ENCODE peak calls at places on chromosomes 1 and 21, in eight cellular contexts. R is transverse colon; N is IMR-90; U is CD8-positive, alpha-beta memory T cell; J is AG10803; L is aorta; P is Caco-2; W is astrocyte of the spinal cord. C is an unnamed sample.

GRCh38 chr1:40185951-40186864 is 25.0 kb downstream of the RLF start:
- DNase-seq in L (no peak), W (peak), P (no peak), J (peak), N (peak), U (no peak), R (peak), C (no peak)

GRCh38 chr1:34088001-34088400 is 77.0 kb downstream of the CSMD2 start:
- DNase-seq in J (no peak), P (no peak), R (no peak), W (no peak), L (no peak), N (no peak), U (no peak), C (no peak)

GRCh38 chr1:156896490-156897033 is 3.0 kb downstream of the PEAR1 start:
- DNase-seq in U (no peak), P (peak), N (peak), J (peak), R (no peak), L (peak), W (peak), C (no peak)

GRCh38 chr1:47686731-47687617 is 249.1 kb downstream of the FOXD2 start:
- DNase-seq in W (no peak), N (no peak), R (no peak), J (no peak), P (no peak), U (no peak), L (no peak), C (no peak)

GRCh38 chr1:1345860-1346500 is 3.2 kb downstream of the DVL1 start:
- DNase-seq in R (no peak), J (no peak), N (no peak), U (no peak), L (no peak), P (no peak), W (no peak), C (no peak)

GRCh38 chr1:13900583-13900982 is 200.6 kb downstream of the PRDM2 start:
- DNase-seq in N (no peak), J (peak), R (no peak), U (no peak), L (no peak), P (no peak), W (no peak), C (no peak)

GRCh38 chr21:26717146-26717739 is 128.0 kb downstream of the ADAMTS1 start:
- DNase-seq in N (peak), J (peak), L (no peak), U (no peak), R (no peak), P (no peak), W (peak), C (peak)

GRCh38 chr1:44079566-44079965 is 39.1 kb upstream of the KLF17 start:
- DNase-seq in W (no peak), N (no peak), P (no peak), U (no peak), L (no peak), R (no peak), J (no peak), C (no peak)

GRCh38 chr1:232227171-232227740 is 402.7 kb downstream of the SIPA1L2 start:
- DNase-seq in W (no peak), N (no peak), L (no peak), R (no peak), U (no peak), J (peak), P (no peak), C (peak)

GRCh38 chr1:61377242-61377958 is 295.0 kb downstream of the NFIA start:
- DNase-seq in U (no peak), L (no peak), P (no peak), N (no peak), R (no peak), J (no peak), W (no peak), C (no peak)

DNA sequence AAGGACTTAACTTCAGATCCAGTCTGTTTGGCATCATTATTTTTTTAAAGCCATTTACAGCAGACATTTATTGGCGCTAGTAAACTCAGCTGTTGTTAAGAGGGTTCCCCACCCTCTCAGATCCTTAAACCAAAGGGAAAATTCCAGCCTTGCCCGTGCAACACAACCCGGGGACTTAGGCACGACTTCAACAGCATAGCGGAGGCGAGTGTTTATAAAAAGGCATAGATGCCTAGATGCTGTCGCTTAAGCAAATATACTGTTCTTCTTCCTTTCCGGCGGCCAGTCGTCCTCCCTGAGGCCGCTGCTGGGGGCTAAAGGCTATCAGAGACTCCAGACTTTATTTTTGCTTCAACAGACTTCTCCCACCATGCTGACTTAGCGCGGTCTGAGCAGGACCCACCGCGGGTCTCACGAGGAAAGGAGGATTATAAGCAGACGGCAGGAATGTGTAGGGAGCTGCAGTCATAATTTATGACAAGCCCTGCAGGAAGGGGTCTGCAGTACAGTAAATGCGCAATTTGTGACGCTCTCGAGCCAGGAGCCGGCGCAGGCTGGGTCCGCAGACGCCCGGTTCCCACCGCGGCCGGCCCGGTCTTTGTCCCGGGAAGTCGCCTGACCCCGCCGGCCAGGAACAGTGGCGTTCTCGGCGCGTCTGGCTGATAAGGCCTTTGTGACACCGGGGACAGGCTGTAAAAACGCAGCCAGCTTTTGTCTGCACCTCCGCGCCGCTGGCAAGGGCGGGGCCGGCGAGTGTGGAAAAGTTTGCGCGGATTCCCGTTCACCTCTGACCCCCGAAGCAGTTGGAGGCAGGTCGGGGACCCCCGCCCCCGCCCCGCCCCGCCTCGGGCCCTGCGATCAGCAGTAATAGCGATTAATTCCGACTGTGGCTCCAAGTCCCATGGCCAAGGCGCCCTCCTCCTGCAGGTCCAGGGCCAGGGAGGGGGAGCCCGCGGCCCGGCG is 61.2 kb upstream of the ARHGEF16 start:
- DNase-seq in N (peak), U (no peak), J (no peak), P (peak), L (no peak), R (peak), W (no peak), C (peak)
- H3K4me3 ChIP-seq in N (no peak), U (no peak), J (no peak), P (peak), L (no peak), R (no peak), W (no peak), C (no peak)

GRCh38 chr1:54886724-54887664 is at the start of gene DHCR24:
- DNase-seq in L (peak), P (peak), J (peak), U (peak), W (peak), R (peak), N (peak), C (peak)

GRCh38 chr1:54888080-54888733 is 1.2 kb upstream of the DHCR24 start:
- DNase-seq in U (no peak), R (no peak), P (peak), L (no peak), W (no peak), J (no peak), N (no peak), C (peak)

GRCh38 chr1:54885863-54886723 is 902 bp downstream of the DHCR24 start:
- DNase-seq in N (no peak), U (no peak), W (no peak), R (peak), L (no peak), P (peak), J (no peak), C (peak)

GRCh38 chr1:54889132-54889725 is 2.2 kb upstream of the DHCR24 start:
- DNase-seq in N (no peak), W (no peak), J (no peak), L (no peak), R (no peak), U (no peak), P (no peak), C (no peak)

DNA sequence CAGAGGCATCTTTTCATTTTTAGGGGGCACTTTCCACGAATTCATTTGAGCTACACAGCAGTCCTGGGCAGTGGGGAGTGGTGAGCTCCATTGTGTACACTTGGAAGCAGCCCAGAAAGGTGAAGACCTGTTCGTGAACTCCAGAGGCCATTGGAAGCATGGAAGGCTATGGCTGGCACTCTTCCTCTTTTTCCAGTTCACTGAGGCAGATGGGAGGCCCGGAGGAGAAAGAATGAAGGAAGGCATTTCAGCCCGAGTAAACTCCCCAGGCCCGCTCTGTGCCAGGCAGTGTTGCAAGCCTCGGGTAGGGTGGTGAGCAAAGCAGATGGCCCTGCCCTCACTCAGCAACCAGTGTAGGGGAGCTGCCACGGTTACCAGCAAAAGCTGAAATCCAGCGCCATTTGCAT is 673 bp upstream of the DHCR24 start:
- DNase-seq in P (no peak), W (no peak), L (no peak), U (no peak), J (peak), N (no peak), R (no peak), C (no peak)
- H3K4me3 ChIP-seq in P (peak), W (peak), L (peak), U (peak), J (peak), N (peak), R (peak), C (peak)

DNA sequence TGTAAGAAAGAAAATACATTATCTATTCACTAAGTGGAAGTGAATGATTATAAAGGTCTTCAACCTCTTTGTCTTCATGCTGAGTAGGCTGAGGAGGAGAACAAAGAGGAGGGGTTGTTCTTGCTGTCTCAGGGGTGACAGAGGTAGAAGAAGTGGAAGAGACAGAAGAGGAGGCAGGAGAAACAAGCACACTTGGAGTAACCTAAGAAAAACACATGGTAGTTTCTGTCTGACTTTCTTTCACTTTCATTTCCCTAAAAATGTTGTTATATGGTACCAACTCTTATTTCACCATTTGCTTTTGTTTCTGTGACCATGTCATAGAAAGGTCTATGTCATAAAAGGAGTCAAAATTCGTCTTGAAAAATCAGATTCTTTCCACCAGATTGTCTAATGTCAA is 696.6 kb upstream of the BRINP3 start:
- DNase-seq in L (no peak), N (peak), P (no peak), R (no peak), W (peak), U (no peak), J (no peak), C (no peak)
- H3K4me3 ChIP-seq in L (no peak), N (peak), P (no peak), R (no peak), W (no peak), U (no peak), J (no peak), C (no peak)

GRCh38 chr1:10706514-10706913 is 89.9 kb downstream of the CASZ1 start:
- DNase-seq in W (no peak), P (no peak), U (no peak), L (no peak), N (no peak), R (no peak), J (no peak), C (no peak)

GRCh38 chr1:10705953-10706352 is 90.5 kb downstream of the CASZ1 start:
- DNase-seq in N (no peak), U (no peak), L (no peak), R (no peak), W (no peak), J (no peak), P (no peak), C (no peak)

GRCh38 chr1:10703702-10704101 is 92.7 kb downstream of the CASZ1 start:
- DNase-seq in J (no peak), P (no peak), U (no peak), L (no peak), W (no peak), N (no peak), R (no peak), C (no peak)

GRCh38 chr1:10701145-10701544 is 95.3 kb downstream of the CASZ1 start:
- DNase-seq in P (no peak), N (no peak), L (no peak), R (no peak), J (no peak), U (no peak), W (no peak), C (no peak)

GRCh38 chr1:10704383-10704882 is 92.0 kb downstream of the CASZ1 start:
- DNase-seq in U (no peak), P (no peak), J (no peak), W (no peak), N (no peak), L (no peak), R (no peak), C (peak)
- H3K4me3 ChIP-seq in U (no peak), P (no peak), J (no peak), W (no peak), N (no peak), L (no peak), R (no peak), C (no peak)

DNA sequence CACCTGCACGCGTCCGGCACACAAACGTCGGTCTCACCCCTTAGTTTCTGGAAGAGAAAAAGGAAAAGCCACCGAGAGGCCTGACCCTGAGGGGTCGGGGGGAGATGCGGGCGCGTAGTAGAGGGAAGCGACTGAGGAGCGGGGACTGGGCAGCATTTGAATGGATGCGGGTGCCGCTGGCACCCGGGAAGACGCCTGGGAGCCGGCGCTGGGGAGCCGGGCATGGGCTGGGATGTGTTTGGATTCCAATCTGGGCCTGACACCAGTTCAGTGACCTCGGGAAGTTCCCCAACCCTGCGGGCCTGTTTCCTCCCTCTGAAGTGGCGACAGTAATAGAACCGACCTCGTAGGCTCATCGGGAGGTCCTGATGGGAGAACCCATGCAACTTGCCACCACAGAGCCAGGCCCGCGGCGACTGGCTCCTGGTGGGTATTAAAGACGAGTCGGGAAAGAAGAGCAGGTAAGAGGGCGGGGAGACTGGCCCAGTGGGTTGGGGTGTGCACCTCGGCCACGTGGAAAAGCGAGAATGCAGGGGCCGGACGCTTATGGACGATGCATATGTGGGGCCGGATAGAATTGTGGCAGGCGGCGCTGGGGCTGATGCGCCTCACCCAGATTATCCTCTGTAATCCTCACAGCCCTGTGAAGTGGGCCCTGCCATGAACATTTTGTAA is 105.9 kb downstream of the SLC16A1 start:
- DNase-seq in U (no peak), N (no peak), W (no peak), J (no peak), L (no peak), P (peak), R (no peak), C (peak)
- H3K4me3 ChIP-seq in U (no peak), N (peak), W (peak), J (peak), L (no peak), P (peak), R (peak), C (peak)